ENCODE peak calls at places on chromosomes 7 and 10, in nine cellular contexts. D, M, C, G, A, Y, Z, K and I are unnamed samples.

GRCh38 chr10:58701398-58702135 is 188.9 kb downstream of the BICC1 start:
- DNase-seq in D (no peak), M (no peak), C (peak; percentile 27), G (no peak), A (no peak), Y (no peak), Z (no peak), K (peak; percentile 25), I (peak; percentile 39)

GRCh38 chr10:104659809-104660208 is 18.7 kb downstream of the SORCS3 start:
- DNase-seq in D (no peak), M (no peak), C (no peak), G (no peak), A (no peak), Y (no peak), Z (no peak), K (no peak), I (no peak)

GRCh38 chr7:112462236-112462635 is 12.0 kb downstream of the IFRD1 start:
- DNase-seq in D (no peak), M (peak; percentile 40), C (peak; percentile 88), G (no peak), A (no peak), Y (peak; percentile 45), Z (peak; percentile 76), K (no peak), I (no peak)

GRCh38 chr10:74754397-74754796 is 72.0 kb upstream of the KAT6B start:
- DNase-seq in D (no peak), M (no peak), C (no peak), G (no peak), A (no peak), Y (no peak), Z (no peak), K (no peak), I (no peak)

GRCh38 chr10:71838264-71839211 is 12.5 kb downstream of the PSAP start:
- DNase-seq in D (no peak), M (no peak), C (no peak), G (no peak), A (no peak), Y (peak; percentile 29), Z (peak; percentile 60), K (no peak), I (no peak)

GRCh38 chr10:104337527-104337984 is 709 bp downstream of the ITPRIP start:
- DNase-seq in D (no peak), M (no peak), C (no peak), G (no peak), A (no peak), Y (peak; percentile 6), Z (no peak), K (no peak), I (no peak)

GRCh38 chr7:1973321-1974251 is 259.2 kb downstream of the MAD1L1 start:
- DNase-seq in D (no peak), M (no peak), C (no peak), G (no peak), A (no peak), Y (no peak), Z (no peak), K (no peak), I (no peak)

GRCh38 chr10:102927311-102928010 is 9.4 kb downstream of the CNNM2 start:
- DNase-seq in D (no peak), M (no peak), C (no peak), G (no peak), A (no peak), Y (no peak), Z (no peak), K (no peak), I (no peak)

GRCh38 chr10:24866615-24867583 is 85.5 kb downstream of the PRTFDC1 start:
- DNase-seq in D (no peak), M (peak; percentile 41), C (peak; percentile 57), G (no peak), A (peak; percentile 72), Y (peak; percentile 44), Z (peak; percentile 35), K (peak; percentile 40), I (no peak)

GRCh38 chr10:102596506-102596971 is 47.7 kb upstream of the TRIM8 start:
- DNase-seq in D (peak; percentile 57), M (peak; percentile 67), C (peak; percentile 70), G (no peak), A (peak; percentile 32), Y (peak; percentile 39), Z (peak; percentile 66), K (peak; percentile 28), I (no peak)

GRCh38 chr10:117541405-117541908 is 1.1 kb upstream of the EMX2 start:
- DNase-seq in D (no peak), M (no peak), C (no peak), G (peak; percentile 94), A (no peak), Y (peak; percentile 81), Z (peak; percentile 61), K (peak; percentile 82), I (no peak)

GRCh38 chr10:117541909-117542705 is 439 bp upstream of the EMX2 start:
- DNase-seq in D (no peak), M (no peak), C (no peak), G (peak; percentile 88), A (no peak), Y (peak; percentile 71), Z (peak; percentile 66), K (peak; percentile 91), I (no peak)

GRCh38 chr10:117543999-117544728 is 1.6 kb downstream of the EMX2 start:
- DNase-seq in D (no peak), M (no peak), C (no peak), G (peak; percentile 69), A (no peak), Y (no peak), Z (no peak), K (no peak), I (no peak)

GRCh38 chr10:117543245-117543998 is 876 bp downstream of the EMX2 start:
- DNase-seq in D (no peak), M (no peak), C (no peak), G (peak; percentile 81), A (no peak), Y (peak; percentile 14), Z (no peak), K (peak; percentile 45), I (no peak)

DNA sequence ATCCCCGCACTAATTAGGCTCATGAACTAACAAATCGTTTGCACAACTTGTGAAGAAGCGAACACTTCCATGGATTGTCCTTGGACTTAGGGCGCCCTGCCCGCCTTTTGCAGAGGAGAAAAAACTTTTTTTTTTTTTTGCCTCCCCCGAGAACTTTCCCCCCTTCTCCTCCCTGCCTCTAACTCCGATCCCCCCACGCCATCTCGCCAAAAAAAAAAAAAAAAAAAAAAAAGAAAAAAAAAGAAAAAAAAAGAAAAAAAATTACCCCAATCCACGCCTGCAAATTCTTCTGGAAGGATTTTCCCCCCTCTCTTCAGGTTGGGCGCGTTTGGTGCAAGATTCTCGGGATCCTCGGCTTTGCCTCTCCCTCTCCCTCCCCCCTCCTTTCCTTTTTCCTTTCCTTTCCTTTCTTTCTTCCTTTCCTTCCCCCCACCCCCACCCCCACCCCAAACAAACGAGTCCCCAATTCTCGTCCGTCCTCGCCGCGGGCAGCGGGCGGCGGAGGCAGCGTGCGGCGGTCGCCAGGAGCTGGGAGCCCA is at the start of gene EMX2:
- DNase-seq in D (no peak), M (no peak), C (no peak), G (no peak), A (no peak), Y (no peak), Z (no peak), K (no peak), I (no peak)
- H3K27me3 ChIP-seq in D (no peaks in the 10 kb centered on the region), M (peaks cover 100% of the 10 kb centered on the region), C (peaks cover 93% of the 10 kb centered on the region), G (peaks cover 78% of the 10 kb centered on the region), A (peaks cover 100% of the 10 kb centered on the region), Y (peaks cover 58% of the 10 kb centered on the region), Z (peaks cover 83% of the 10 kb centered on the region), K (no peaks in the 10 kb centered on the region), I (peaks cover 96% of the 10 kb centered on the region)

GRCh38 chr10:110353244-110354119 is 48.8 kb upstream of the SMNDC1 start:
- DNase-seq in D (peak; percentile 73), M (no peak), C (peak; percentile 71), G (no peak), A (no peak), Y (peak; percentile 96), Z (no peak), K (no peak), I (peak; percentile 74)
- TF ChIP-seq CTCF in D (peak; percentile 39), M (no peak), C (no peak), G (no peak), A (no peak), Y (peak; percentile 46), Z (no peak), K (no peak), I (peak; percentile 28)

GRCh38 chr10:101262147-101262546 is 32.9 kb upstream of the LBX1 start:
- DNase-seq in D (no peak), M (no peak), C (no peak), G (no peak), A (no peak), Y (no peak), Z (no peak), K (no peak), I (no peak)

GRCh38 chr10:101260764-101261341 is 31.6 kb upstream of the LBX1 start:
- DNase-seq in D (no peak), M (no peak), C (no peak), G (no peak), A (no peak), Y (no peak), Z (no peak), K (no peak), I (no peak)

GRCh38 chr10:101261702-101262101 is 32.4 kb upstream of the LBX1 start:
- DNase-seq in D (no peak), M (no peak), C (no peak), G (no peak), A (no peak), Y (no peak), Z (no peak), K (no peak), I (no peak)

GRCh38 chr10:101257121-101257890 is 28.0 kb upstream of the LBX1 start:
- DNase-seq in D (no peak), M (no peak), C (no peak), G (no peak), A (no peak), Y (no peak), Z (no peak), K (no peak), I (no peak)

GRCh38 chr10:101258179-101258885 is 29.1 kb upstream of the LBX1 start:
- DNase-seq in D (peak; percentile 89), M (no peak), C (no peak), G (no peak), A (no peak), Y (no peak), Z (no peak), K (no peak), I (no peak)
- H3K27me3 ChIP-seq in D (no peaks in the 10 kb centered on the region), M (peaks cover 66% of the 10 kb centered on the region), C (peaks cover 11% of the 10 kb centered on the region), G (peaks cover 45% of the 10 kb centered on the region), A (peaks cover 79% of the 10 kb centered on the region), Y (peaks cover 11% of the 10 kb centered on the region), Z (no peaks in the 10 kb centered on the region), K (no peaks in the 10 kb centered on the region), I (peaks cover 50% of the 10 kb centered on the region)

DNA sequence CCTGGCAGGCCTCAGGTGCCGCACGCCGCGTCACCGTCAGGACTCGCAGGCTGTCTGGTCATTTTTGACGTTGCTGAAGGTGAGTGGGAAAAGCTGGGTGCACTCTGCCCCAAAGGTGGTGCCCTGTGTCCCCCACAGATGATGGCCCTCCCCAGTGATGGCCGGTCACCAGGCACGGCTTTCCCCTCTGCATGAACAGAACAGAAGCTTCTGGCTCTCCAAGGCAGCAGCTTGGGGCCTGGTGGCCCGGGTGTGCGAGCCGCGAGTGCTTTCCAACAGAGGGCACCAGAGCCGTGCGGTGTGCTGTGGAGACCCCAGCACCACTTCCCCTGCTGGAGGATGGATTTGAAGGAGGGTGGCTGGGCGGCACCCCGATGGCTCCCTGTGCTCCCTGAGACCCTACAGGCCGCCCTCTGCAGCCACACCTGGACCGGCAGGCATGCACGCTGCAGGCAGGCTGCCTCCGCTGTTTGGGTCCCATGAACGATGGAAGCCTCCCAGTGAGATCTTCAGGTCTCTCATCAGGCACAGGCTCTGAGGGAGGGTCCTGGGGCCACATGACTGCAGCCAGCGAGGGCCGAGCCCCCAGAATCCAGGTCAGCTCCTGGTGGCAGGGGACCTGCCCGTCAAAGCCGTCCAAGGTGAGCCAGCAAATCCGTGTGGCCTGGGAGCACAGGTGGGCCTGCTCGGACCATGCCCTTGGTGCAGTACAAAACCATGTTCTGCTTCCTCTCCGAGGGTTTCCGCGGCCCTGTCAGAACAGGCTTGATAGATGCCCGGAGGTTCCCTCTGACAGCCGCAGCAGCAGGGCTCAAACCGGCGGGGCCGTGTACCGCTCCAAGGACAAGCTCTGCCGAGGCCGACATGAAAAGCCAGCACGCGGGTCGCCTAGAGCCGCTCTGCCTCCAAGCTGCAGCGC is 195.4 kb downstream of the EBF3 start:
- DNase-seq in D (no peak), M (peak; percentile 22), C (no peak), G (peak; percentile 72), A (no peak), Y (no peak), Z (no peak), K (no peak), I (no peak)
- TF ChIP-seq CTCF in D (no peak), M (no peak), C (no peak), G (no peak), A (no peak), Y (no peak), Z (no peak), K (no peak), I (no peak)